ENCODE peak calls at places on chromosomes 1 and 21, in four cellular contexts. Y, T, O and X are unnamed samples.

GRCh38 chr1:228092342-228093049 is 10.0 kb downstream of the ARF1 start:
- DNase-seq in Y (no peak), O (no peak), T (no peak), X (no peak)

GRCh38 chr1:27831568-27832410 is 1.2 kb downstream of the PPP1R8 start:
- DNase-seq in T (no peak), O (no peak), Y (no peak), X (no peak)

GRCh38 chr1:58779059-58779754 is 4.6 kb downstream of the JUN start:
- DNase-seq in O (no peak), Y (no peak), T (no peak), X (no peak)

GRCh38 chr1:231971397-231972233 is 345.0 kb downstream of the DISC1 start:
- DNase-seq in O (no peak), T (peak; percentile 85), Y (no peak), X (no peak)

GRCh38 chr1:209797978-209798639 is 7.8 kb downstream of the IRF6 start:
- DNase-seq in T (no peak), Y (no peak), O (no peak), X (no peak)

GRCh38 chr1:85576642-85577420 is 3.7 kb upstream of the CCN1 start:
- DNase-seq in Y (peak; percentile 71), O (peak; percentile 77), T (peak; percentile 87), X (peak; percentile 89)

GRCh38 chr1:55061000-55061705 is 21.8 kb downstream of the PCSK9 start:
- DNase-seq in Y (no peak), T (no peak), O (no peak), X (no peak)

GRCh38 chr1:195096051-195096521 is 1512.2 kb downstream of the KCNT2 start:
- DNase-seq in O (no peak), Y (no peak), T (no peak), X (no peak)

GRCh38 chr1:79388694-79389361 is 382.3 kb upstream of the ADGRL4 start:
- DNase-seq in O (no peak), T (no peak), Y (no peak), X (no peak)

GRCh38 chr1:39981957-39982356 is 27.0 kb downstream of the MFSD2A start:
- DNase-seq in Y (no peak), O (no peak), T (peak; percentile 86), X (no peak)

GRCh38 chr1:36602189-36602588 is 119.5 kb upstream of the CSF3R start:
- DNase-seq in T (no peak), O (no peak), Y (no peak), X (no peak)

GRCh38 chr1:54362881-54363340 is 43.3 kb downstream of the SSBP3 start:
- DNase-seq in Y (no peak), T (no peak), O (peak; percentile 9), X (no peak)

GRCh38 chr1:245788269-245788668 is 633.5 kb downstream of the KIF26B start:
- DNase-seq in O (no peak), T (peak; percentile 93), Y (no peak), X (no peak)

GRCh38 chr21:44487831-44488230 is 32.5 kb downstream of the LRRC3 start:
- DNase-seq in O (peak; percentile 80), Y (no peak), T (peak; percentile 36), X (no peak)

GRCh38 chr1:85146972-85147359 is 53.9 kb downstream of the SYDE2 start:
- DNase-seq in Y (no peak), O (no peak), T (no peak), X (no peak)

GRCh38 chr21:45306832-45307571 is 19.3 kb upstream of the POFUT2 start:
- DNase-seq in Y (peak; percentile 95), O (no peak), T (peak; percentile 93), X (no peak)

GRCh38 chr1:114756949-114757454 is 782 bp downstream of the CSDE1 start:
- DNase-seq in O (peak; percentile 43), Y (no peak), T (peak; percentile 47), X (peak; percentile 56)

GRCh38 chr1:114755006-114755936 is 2.5 kb downstream of the CSDE1 start:
- DNase-seq in T (no peak), Y (no peak), O (no peak), X (no peak)

GRCh38 chr1:114757455-114758250 is at the start of gene CSDE1:
- DNase-seq in T (peak; percentile 98), O (peak; percentile 98), Y (peak; percentile 95), X (peak; percentile 99)

GRCh38 chr1:114756009-114756892 is 1.5 kb downstream of the CSDE1 start:
- DNase-seq in O (peak; percentile 33), T (no peak), Y (no peak), X (no peak)

GRCh38 chr1:114758251-114758832 is 558 bp upstream of the CSDE1 start:
- DNase-seq in T (no peak), Y (no peak), O (no peak), X (no peak)
- TF ChIP-seq CTCF in T (no peak), Y (no peak), O (no peak), X (no peak)

GRCh38 chr1:30823969-30824735 is 66.6 kb upstream of the LAPTM5 start:
- DNase-seq in Y (peak; percentile 99), O (peak; percentile 70), T (peak; percentile 98), X (peak; percentile 98)
- TF ChIP-seq CTCF in Y (peak; percentile 49), O (no peak), T (no peak), X (no peak)

GRCh38 chr1:197399691-197400521 is 131.9 kb downstream of the CRB1 start:
- DNase-seq in T (peak; percentile 68), O (peak; percentile 24), Y (no peak), X (no peak)
- TF ChIP-seq CTCF in T (peak; percentile 65), O (peak; percentile 42), Y (peak; percentile 19), X (peak; percentile 69)

DNA sequence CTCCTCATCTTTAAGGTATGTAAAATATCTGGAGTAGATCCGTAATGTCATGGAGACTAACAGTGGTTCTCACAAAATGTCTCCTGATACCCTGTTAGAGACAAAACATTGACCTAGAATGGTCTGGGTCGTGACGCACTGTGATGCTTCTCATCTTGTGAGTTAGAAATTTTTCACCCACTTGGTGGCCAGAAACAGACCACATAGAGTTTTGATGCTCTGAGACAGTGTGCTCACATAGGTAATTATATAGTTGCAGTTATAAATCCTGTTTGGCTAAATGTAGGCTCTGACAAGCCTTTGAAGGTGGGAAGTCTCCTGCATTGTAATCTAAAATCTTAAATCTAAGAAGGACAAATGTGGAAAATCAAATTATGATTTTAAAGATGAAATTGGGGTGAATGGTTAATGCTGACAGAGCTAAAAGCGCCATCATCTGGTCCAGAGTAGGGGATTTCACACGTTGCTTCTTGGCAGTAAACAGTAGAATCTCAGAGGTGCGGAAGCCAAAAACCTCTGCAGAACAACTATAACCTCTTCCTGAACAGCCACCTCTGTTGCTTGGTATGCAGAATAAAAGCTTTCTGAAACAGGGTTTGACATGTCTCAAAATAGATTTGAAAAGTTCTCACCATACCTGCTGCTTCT is 17.0 kb downstream of the RPAP2 start:
- DNase-seq in T (no peak), Y (no peak), O (peak; percentile 83), X (no peak)
- TF ChIP-seq CTCF in T (no peak), Y (no peak), O (no peak), X (no peak)

GRCh38 chr21:42009018-42009830 is 936 bp downstream of the ZBTB21 start:
- DNase-seq in O (peak; percentile 66), T (peak; percentile 42), Y (peak; percentile 66), X (peak; percentile 61)
- TF ChIP-seq CTCF in O (no peak), T (peak; percentile 38), Y (no peak), X (no peak)